ENCODE peak calls at places on chromosomes 2 and 18, in ten cellular contexts. V is fibroblast of mammary gland; O is CD8-positive, alpha-beta memory T cell; N is IMR-90; F is CD4-positive, alpha-beta memory T cell; A is kidney; M is astrocyte of the spinal cord; B is mesenchymal stem cell; J is AG09309; W is effector memory CD4-positive, alpha-beta T cell. X is an unnamed sample.

GRCh38 chr2:79512442-79513401 is at the start of gene CTNNA2:
- DNase-seq in B (peak), F (no peak), M (peak), W (no peak), A (peak), J (no peak), V (peak), O (no peak), N (no peak), X (no peak)

GRCh38 chr18:2662990-2663389 is 7.5 kb downstream of the SMCHD1 start:
- DNase-seq in F (no peak), A (no peak), W (no peak), M (no peak), O (no peak), V (no peak), J (no peak), N (no peak), B (no peak), X (no peak)

GRCh38 chr2:8558096-8558495 is 123.8 kb upstream of the ID2 start:
- DNase-seq in N (no peak), F (no peak), M (no peak), B (no peak), O (no peak), V (no peak), A (no peak), J (no peak), W (no peak), X (no peak)

GRCh38 chr2:11305958-11306357 is 38.5 kb downstream of the ROCK2 start:
- DNase-seq in A (no peak), O (no peak), N (peak), B (peak), V (peak), F (no peak), W (no peak), M (peak), J (peak), X (peak)

GRCh38 chr2:44358498-44358897 is 2.8 kb downstream of the PREPL start:
- DNase-seq in B (no peak), J (no peak), N (peak), V (peak), M (peak), W (peak), F (peak), O (peak), A (no peak), X (no peak)

GRCh38 chr2:63950414-63950813 is 68.8 kb downstream of the VPS54 start:
- DNase-seq in M (no peak), A (no peak), F (no peak), V (no peak), N (no peak), O (no peak), B (no peak), W (no peak), J (no peak), X (no peak)

GRCh38 chr2:15953891-15954680 is 13.7 kb downstream of the MYCN start:
- DNase-seq in N (no peak), F (no peak), J (no peak), B (no peak), O (no peak), M (no peak), A (no peak), W (no peak), V (no peak), X (no peak)

GRCh38 chr2:36214682-36215081 is 140.9 kb upstream of the CRIM1 start:
- DNase-seq in V (no peak), M (no peak), N (no peak), A (no peak), F (no peak), B (no peak), W (no peak), O (no peak), J (no peak), X (no peak)

GRCh38 chr18:48336332-48336731 is 72.9 kb downstream of the ZBTB7C start:
- DNase-seq in N (no peak), M (no peak), J (no peak), A (no peak), V (peak), B (no peak), W (no peak), O (no peak), F (no peak), X (peak)

GRCh38 chr2:66897676-66898280 is 462.9 kb downstream of the MEIS1 start:
- DNase-seq in F (no peak), N (peak), B (no peak), V (peak), J (no peak), W (no peak), A (no peak), O (no peak), M (no peak), X (peak)

GRCh38 chr2:128720440-128721022 is 401.9 kb upstream of the HS6ST1 start:
- DNase-seq in W (no peak), N (no peak), V (no peak), J (no peak), B (no peak), O (no peak), M (no peak), F (no peak), A (no peak), X (no peak)

GRCh38 chr2:20186078-20186854 is 38.7 kb downstream of the SDC1 start:
- DNase-seq in B (peak), N (peak), A (peak), M (peak), O (no peak), V (peak), J (no peak), F (no peak), W (no peak), X (no peak)

GRCh38 chr2:121903037-121903689 is 147.7 kb downstream of the TSN start:
- DNase-seq in O (no peak), V (no peak), W (no peak), B (no peak), M (no peak), F (no peak), J (no peak), A (no peak), N (no peak), X (no peak)

GRCh38 chr2:69237070-69237670 is 149.9 kb downstream of the GFPT1 start:
- DNase-seq in M (no peak), A (no peak), W (no peak), J (no peak), O (no peak), V (peak), B (no peak), N (no peak), F (no peak), X (peak)

GRCh38 chr2:70690846-70691245 is 77.2 kb downstream of the ADD2 start:
- DNase-seq in W (no peak), V (no peak), B (no peak), O (no peak), N (no peak), A (no peak), F (no peak), J (no peak), M (no peak), X (no peak)

GRCh38 chr2:102063360-102063947 is 71.7 kb downstream of the IL1R2 start:
- DNase-seq in V (peak), B (peak), O (no peak), M (peak), N (peak), W (no peak), J (no peak), F (no peak), A (peak), X (peak)

GRCh38 chr2:127196998-127197397 is 23.1 kb downstream of the CYP27C1 start:
- DNase-seq in F (no peak), V (no peak), N (no peak), M (no peak), W (no peak), O (no peak), B (peak), A (no peak), J (no peak), X (no peak)

GRCh38 chr2:85846411-85846810 is 42.4 kb downstream of the ST3GAL5 start:
- DNase-seq in W (no peak), O (no peak), B (peak), V (peak), F (no peak), A (no peak), M (peak), N (peak), J (peak), X (peak)

GRCh38 chr2:39464867-39465266 is 27.8 kb upstream of the MAP4K3 start:
- DNase-seq in W (no peak), O (no peak), V (no peak), A (no peak), B (no peak), N (no peak), J (no peak), F (no peak), M (no peak), X (no peak)

GRCh38 chr2:58106896-58107295 is 60.3 kb downstream of the VRK2 start:
- DNase-seq in N (peak), O (no peak), J (no peak), M (no peak), B (peak), F (no peak), V (no peak), W (no peak), A (no peak), X (peak)

GRCh38 chr2:215410932-215411285 is 25.0 kb downstream of the FN1 start:
- DNase-seq in O (no peak), J (peak), W (no peak), M (peak), V (peak), A (no peak), N (peak), B (peak), F (no peak), X (peak)

GRCh38 chr2:240184198-240184590 is 43.7 kb upstream of the OTOS start:
- DNase-seq in V (no peak), J (no peak), B (no peak), A (no peak), N (no peak), F (no peak), M (no peak), O (no peak), W (no peak), X (no peak)

GRCh38 chr18:46755315-46756171 is 1.3 kb downstream of the ST8SIA5 start:
- DNase-seq in O (no peak), A (no peak), B (peak), J (no peak), W (no peak), V (no peak), F (no peak), M (no peak), N (no peak), X (no peak)
- H3K4me3 ChIP-seq in O (no peak), A (no peak), B (peak), J (no peak), W (no peak), V (no peak), F (no peak), M (peak), N (no peak), X (no peak)

GRCh38 chr2:231696004-231696367 is 12.3 kb upstream of the PTMA start:
- DNase-seq in W (no peak), F (no peak), A (no peak), M (no peak), J (peak), N (peak), O (no peak), B (no peak), V (peak), X (peak)

GRCh38 chr2:231704017-231704416 is 4.3 kb upstream of the PTMA start:
- DNase-seq in B (no peak), O (no peak), V (no peak), F (no peak), A (peak), N (no peak), M (no peak), W (no peak), J (no peak), X (no peak)

GRCh38 chr2:231693956-231694355 is 14.4 kb upstream of the PTMA start:
- DNase-seq in W (no peak), M (no peak), N (no peak), O (no peak), F (no peak), A (no peak), J (no peak), B (no peak), V (no peak), X (no peak)

GRCh38 chr2:231701456-231702373 is 6.6 kb upstream of the PTMA start:
- DNase-seq in V (peak), M (peak), B (peak), O (no peak), A (peak), W (no peak), J (no peak), F (no peak), N (peak), X (peak)

GRCh38 chr2:231699006-231699405 is 9.3 kb upstream of the PTMA start:
- DNase-seq in V (peak), N (peak), J (no peak), M (peak), O (no peak), F (no peak), W (no peak), A (no peak), B (no peak), X (no peak)
- H3K4me3 ChIP-seq in V (no peak), N (no peak), J (no peak), M (no peak), O (no peak), F (no peak), W (no peak), A (no peak), B (no peak), X (no peak)

GRCh38 chr2:218001629-218002028 is 1.2 kb downstream of the TNS1 start:
- DNase-seq in M (no peak), W (no peak), F (no peak), V (no peak), B (no peak), N (no peak), A (no peak), J (no peak), O (no peak), X (no peak)
- H3K4me3 ChIP-seq in M (peak), W (no peak), F (no peak), V (peak), B (peak), N (peak), A (no peak), J (peak), O (no peak), X (peak)

GRCh38 chr18:44758821-44759624 is 78.3 kb downstream of the SETBP1 start:
- DNase-seq in M (no peak), N (no peak), B (no peak), A (no peak), V (no peak), O (no peak), J (no peak), W (no peak), F (no peak), X (no peak)

GRCh38 chr18:44764863-44765262 is 84.2 kb downstream of the SETBP1 start:
- DNase-seq in F (no peak), O (no peak), V (no peak), B (no peak), A (no peak), N (no peak), M (no peak), W (no peak), J (no peak), X (no peak)

GRCh38 chr18:44759925-44760342 is 79.2 kb downstream of the SETBP1 start:
- DNase-seq in M (no peak), J (no peak), W (no peak), A (no peak), B (no peak), O (no peak), V (no peak), F (no peak), N (no peak), X (no peak)

GRCh38 chr18:44763327-44763726 is 82.6 kb downstream of the SETBP1 start:
- DNase-seq in O (no peak), A (no peak), J (no peak), B (no peak), W (no peak), F (no peak), M (no peak), N (no peak), V (no peak), X (no peak)

DNA sequence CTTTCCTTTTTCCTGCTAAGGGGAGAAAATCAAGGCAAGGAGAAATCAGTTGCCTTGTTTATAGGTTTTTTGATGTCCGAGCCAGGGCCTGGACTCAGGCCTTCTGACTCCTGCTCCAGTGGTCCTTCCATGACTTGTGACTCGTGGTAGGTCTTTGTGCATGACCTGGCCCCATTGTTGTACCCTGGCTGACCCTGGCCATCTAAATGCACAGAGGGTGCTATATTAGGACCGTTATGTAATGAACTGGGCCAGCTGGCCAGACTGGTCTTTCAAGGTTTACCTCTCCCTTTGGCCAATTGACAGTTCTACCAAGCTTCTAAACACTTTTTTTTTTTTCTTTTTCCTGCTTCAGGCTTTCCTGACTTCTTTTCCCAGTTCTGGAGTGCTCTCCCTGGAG is 81.1 kb downstream of the SETBP1 start:
- DNase-seq in A (no peak), F (no peak), O (no peak), B (no peak), V (no peak), W (no peak), N (no peak), J (no peak), M (no peak), X (no peak)
- H3K4me3 ChIP-seq in A (no peak), F (no peak), O (no peak), B (no peak), V (no peak), W (no peak), N (no peak), J (no peak), M (no peak), X (no peak)

DNA sequence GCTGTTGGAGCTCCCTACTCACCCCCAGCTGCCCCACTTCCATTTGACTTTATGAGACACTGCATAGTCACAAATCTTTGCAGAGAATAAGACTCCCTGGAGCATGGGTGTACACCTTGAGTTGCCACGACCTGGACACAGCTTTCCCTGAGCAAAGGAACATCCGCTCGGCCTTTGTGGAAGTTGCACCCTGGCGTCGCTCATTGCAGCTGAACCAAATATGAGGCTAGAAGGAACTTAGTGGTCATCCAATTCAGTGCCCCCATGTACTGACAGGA is 2.7 kb downstream of the CAPN14 start:
- DNase-seq in M (no peak), J (no peak), B (no peak), O (no peak), F (no peak), W (no peak), V (no peak), N (no peak), A (no peak), X (no peak)
- H3K4me3 ChIP-seq in M (no peak), J (no peak), B (no peak), O (no peak), F (no peak), W (no peak), V (no peak), N (no peak), A (no peak), X (no peak)

DNA sequence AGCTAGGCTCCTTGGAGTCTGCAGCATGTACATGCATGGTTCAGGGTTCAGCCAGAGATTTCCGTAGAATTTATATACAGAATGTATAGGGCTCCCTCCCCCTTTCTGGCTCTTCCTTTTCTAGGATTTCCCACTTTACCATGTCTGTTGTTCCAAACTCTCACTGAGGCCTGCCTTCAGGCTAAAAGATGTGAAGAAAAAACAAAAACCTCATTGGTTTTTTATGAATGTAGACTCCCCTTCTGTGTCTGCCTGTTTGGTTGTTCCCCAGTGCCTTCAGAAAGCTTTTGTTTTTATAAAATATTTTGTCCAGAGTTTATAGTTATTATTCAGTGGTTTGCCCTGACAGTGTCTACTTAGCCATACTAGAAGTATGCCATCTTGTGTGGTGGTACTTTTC is 3.6 kb downstream of the NDUFV2 start:
- DNase-seq in O (no peak), V (no peak), N (no peak), A (no peak), W (no peak), M (no peak), F (no peak), J (no peak), B (no peak), X (no peak)
- H3K4me3 ChIP-seq in O (peak), V (no peak), N (peak), A (peak), W (peak), M (no peak), F (peak), J (no peak), B (peak), X (peak)